ENCODE peak calls at places on chromosomes 1 and 21, in ten cellular contexts. S, N, W, P, T, G, Q, E, Y and B are unnamed samples.

GRCh38 chr1:4653328-4653660 is 1.1 kb upstream of the AJAP1 start:
- DNase-seq in S (no peak), N (no peak), W (no peak), P (no peak), T (no peak), G (no peak), Q (no peak), E (no peak), Y (no peak), B (no peak)

GRCh38 chr1:224800486-224801119 is 128.9 kb upstream of the DNAH14 start:
- DNase-seq in S (no peak), N (no peak), W (no peak), P (no peak), T (no peak), G (peak; percentile 63), Q (no peak), E (no peak), Y (no peak), B (no peak)

GRCh38 chr1:58819719-58820118 is 35.9 kb upstream of the JUN start:
- DNase-seq in S (peak; percentile 58), N (no peak), W (peak; percentile 62), P (no peak), T (no peak), G (no peak), Q (no peak), E (no peak), Y (no peak), B (no peak)

GRCh38 chr1:178052650-178053461 is 41.0 kb upstream of the RASAL2 start:
- DNase-seq in S (no peak), N (no peak), W (no peak), P (peak; percentile 85), T (peak; percentile 33), G (no peak), Q (no peak), E (no peak), Y (peak; percentile 11), B (no peak)

GRCh38 chr21:15079276-15079675 is 14.5 kb upstream of the NRIP1 start:
- DNase-seq in S (no peak), N (no peak), W (no peak), P (no peak), T (no peak), G (no peak), Q (no peak), E (no peak), Y (no peak), B (no peak)

GRCh38 chr21:38311765-38312164 is 55.0 kb downstream of the KCNJ15 start:
- DNase-seq in S (no peak), N (no peak), W (no peak), P (peak; percentile 99), T (no peak), G (no peak), Q (no peak), E (no peak), Y (no peak), B (no peak)

GRCh38 chr1:18989176-18989799 is 32.8 kb upstream of the IFFO2 start:
- DNase-seq in S (no peak), N (no peak), W (no peak), P (no peak), T (no peak), G (no peak), Q (peak; percentile 83), E (no peak), Y (no peak), B (no peak)

GRCh38 chr1:153548722-153549695 is at the start of gene S100A3:
- DNase-seq in S (peak; percentile 97), N (no peak), W (peak; percentile 94), P (peak; percentile 95), T (peak; percentile 91), G (peak; percentile 78), Q (peak; percentile 70), E (no peak), Y (peak; percentile 61), B (peak; percentile 91)

GRCh38 chr1:174160109-174160473 is 771 bp downstream of the RABGAP1L start:
- DNase-seq in S (peak; percentile 59), N (peak; percentile 23), W (peak; percentile 46), P (peak; percentile 32), T (peak; percentile 74), G (peak; percentile 83), Q (peak; percentile 65), E (peak; percentile 26), Y (peak; percentile 27), B (peak; percentile 11)

GRCh38 chr1:30412241-30413110 is 310.9 kb downstream of the MATN1 start:
- DNase-seq in S (no peak), N (no peak), W (peak; percentile 34), P (peak; percentile 17), T (peak; percentile 20), G (no peak), Q (no peak), E (no peak), Y (no peak), B (no peak)

GRCh38 chr1:205325334-205325884 is 3.9 kb upstream of the NUAK2 start:
- DNase-seq in S (peak; percentile 83), N (peak; percentile 66), W (peak; percentile 73), P (peak; percentile 81), T (peak; percentile 83), G (peak; percentile 91), Q (peak; percentile 73), E (no peak), Y (peak; percentile 73), B (peak; percentile 76)

GRCh38 chr1:22831729-22832413 is 121.2 kb downstream of the EPHB2 start:
- DNase-seq in S (peak; percentile 93), N (no peak), W (peak; percentile 91), P (peak; percentile 97), T (peak; percentile 86), G (peak; percentile 55), Q (no peak), E (peak; percentile 91), Y (peak; percentile 87), B (peak; percentile 23)

GRCh38 chr1:26317612-26318337 is at the start of gene CD52:
- DNase-seq in S (no peak), N (peak; percentile 27), W (no peak), P (no peak), T (no peak), G (no peak), Q (no peak), E (no peak), Y (no peak), B (no peak)